ENCODE peak calls at places on chromosomes 12 and 14, in five cellular contexts. One of them, this sample, is unnamed.

GRCh38 chr12:79983969-79984629 is 49.2 kb upstream of the PPP1R12A start:
- DNase-seq in SK-N-SH: no peak
- DNase-seq in HepG2: no peak
- DNase-seq in GM12878: no peak
- DNase-seq in K562: no peak
- DNase-seq in this sample: peak

GRCh38 chr12:109987615-109988014 is 8.6 kb downstream of the GIT2 start:
- DNase-seq in SK-N-SH: no peak
- DNase-seq in HepG2: no peak
- DNase-seq in GM12878: no peak
- DNase-seq in K562: no peak
- DNase-seq in this sample: peak

GRCh38 chr12:51419473-51420228 is 5.0 kb upstream of the SLC4A8 start:
- DNase-seq in SK-N-SH: no peak
- DNase-seq in HepG2: no peak
- DNase-seq in GM12878: no peak
- DNase-seq in K562: peak
- DNase-seq in this sample: no peak

GRCh38 chr12:3869860-3870259 is 3.3 kb downstream of the PARP11 start:
- DNase-seq in SK-N-SH: no peak
- DNase-seq in HepG2: no peak
- DNase-seq in GM12878: no peak
- DNase-seq in K562: no peak
- DNase-seq in this sample: no peak

GRCh38 chr12:12138203-12139154 is 67.7 kb downstream of the BCL2L14 start:
- DNase-seq in SK-N-SH: no peak
- DNase-seq in HepG2: no peak
- DNase-seq in GM12878: no peak
- DNase-seq in K562: no peak
- DNase-seq in this sample: no peak

GRCh38 chr14:24634158-24634557 is at the start of gene GZMB:
- DNase-seq in SK-N-SH: no peak
- DNase-seq in HepG2: no peak
- DNase-seq in GM12878: no peak
- DNase-seq in K562: no peak
- DNase-seq in this sample: peak

GRCh38 chr12:27542628-27543027 is 18.6 kb downstream of the PPFIBP1 start:
- DNase-seq in SK-N-SH: no peak
- DNase-seq in HepG2: no peak
- DNase-seq in GM12878: no peak
- DNase-seq in K562: no peak
- DNase-seq in this sample: peak

GRCh38 chr12:26680724-26681455 is 152.1 kb downstream of the ITPR2 start:
- DNase-seq in SK-N-SH: no peak
- DNase-seq in HepG2: peak
- DNase-seq in GM12878: no peak
- DNase-seq in K562: no peak
- DNase-seq in this sample: peak

GRCh38 chr12:31326689-31327659 is 1.0 kb upstream of the SINHCAF start:
- DNase-seq in SK-N-SH: no peak
- DNase-seq in HepG2: no peak
- DNase-seq in GM12878: no peak
- DNase-seq in K562: no peak
- DNase-seq in this sample: no peak

GRCh38 chr14:93105362-93105761 is 10.4 kb downstream of the ITPK1 start:
- DNase-seq in SK-N-SH: no peak
- DNase-seq in HepG2: no peak
- DNase-seq in GM12878: no peak
- DNase-seq in K562: no peak
- DNase-seq in this sample: peak

GRCh38 chr14:104596927-104597351 is 7.6 kb downstream of the TMEM179 start:
- DNase-seq in SK-N-SH: peak
- DNase-seq in HepG2: no peak
- DNase-seq in GM12878: no peak
- DNase-seq in K562: no peak
- DNase-seq in this sample: no peak

GRCh38 chr14:97943619-97944018 is 1146.4 kb downstream of the VRK1 start:
- DNase-seq in SK-N-SH: no peak
- DNase-seq in HepG2: no peak
- DNase-seq in GM12878: no peak
- DNase-seq in K562: no peak
- DNase-seq in this sample: no peak

GRCh38 chr12:121933522-121934317 is 15.3 kb downstream of the CFAP251 start:
- DNase-seq in SK-N-SH: no peak
- DNase-seq in HepG2: no peak
- DNase-seq in GM12878: no peak
- DNase-seq in K562: peak
- DNase-seq in this sample: peak

GRCh38 chr12:93325855-93326254 is 51.9 kb upstream of the NUDT4 start:
- DNase-seq in SK-N-SH: no peak
- DNase-seq in HepG2: no peak
- DNase-seq in GM12878: no peak
- DNase-seq in K562: no peak
- DNase-seq in this sample: peak

GRCh38 chr14:25050494-25051170 is 685 bp upstream of the STXBP6 start:
- DNase-seq in SK-N-SH: no peak
- DNase-seq in HepG2: no peak
- DNase-seq in GM12878: no peak
- DNase-seq in K562: no peak
- DNase-seq in this sample: peak

GRCh38 chr12:66235626-66236281 is 46.7 kb downstream of the IRAK3 start:
- DNase-seq in SK-N-SH: peak
- DNase-seq in HepG2: no peak
- DNase-seq in GM12878: no peak
- DNase-seq in K562: no peak
- DNase-seq in this sample: peak

GRCh38 chr12:121582583-121583333 is 1.9 kb upstream of the KDM2B start:
- DNase-seq in SK-N-SH: no peak
- DNase-seq in HepG2: peak
- DNase-seq in GM12878: no peak
- DNase-seq in K562: peak
- DNase-seq in this sample: no peak

GRCh38 chr12:94762259-94762942 is 112.0 kb upstream of the TMCC3 start:
- DNase-seq in SK-N-SH: no peak
- DNase-seq in HepG2: no peak
- DNase-seq in GM12878: peak
- DNase-seq in K562: no peak
- DNase-seq in this sample: no peak

GRCh38 chr14:88492272-88493089 is 62.3 kb downstream of the PTPN21 start:
- DNase-seq in SK-N-SH: peak
- DNase-seq in HepG2: peak
- DNase-seq in GM12878: peak
- DNase-seq in K562: peak
- DNase-seq in this sample: peak

GRCh38 chr14:51581017-51581881 is 70.5 kb upstream of the FRMD6 start:
- DNase-seq in SK-N-SH: no peak
- DNase-seq in HepG2: no peak
- DNase-seq in GM12878: no peak
- DNase-seq in K562: no peak
- DNase-seq in this sample: peak

GRCh38 chr14:59060841-59061240 is 127.6 kb upstream of the DAAM1 start:
- DNase-seq in SK-N-SH: no peak
- DNase-seq in HepG2: no peak
- DNase-seq in GM12878: no peak
- DNase-seq in K562: no peak
- DNase-seq in this sample: no peak

GRCh38 chr14:68377459-68377858 is 415.4 kb downstream of the ZFP36L1 start:
- DNase-seq in SK-N-SH: no peak
- DNase-seq in HepG2: peak
- DNase-seq in GM12878: no peak
- DNase-seq in K562: peak
- DNase-seq in this sample: peak

GRCh38 chr14:51828017-51828797 is 32.2 kb upstream of the GNG2 start:
- DNase-seq in SK-N-SH: no peak
- DNase-seq in HepG2: no peak
- DNase-seq in GM12878: peak
- DNase-seq in K562: no peak
- DNase-seq in this sample: peak

GRCh38 chr12:10283028-10283427 is 24.6 kb upstream of the KLRD1 start:
- DNase-seq in SK-N-SH: no peak
- DNase-seq in HepG2: no peak
- DNase-seq in GM12878: no peak
- DNase-seq in K562: no peak
- DNase-seq in this sample: no peak

DNA sequence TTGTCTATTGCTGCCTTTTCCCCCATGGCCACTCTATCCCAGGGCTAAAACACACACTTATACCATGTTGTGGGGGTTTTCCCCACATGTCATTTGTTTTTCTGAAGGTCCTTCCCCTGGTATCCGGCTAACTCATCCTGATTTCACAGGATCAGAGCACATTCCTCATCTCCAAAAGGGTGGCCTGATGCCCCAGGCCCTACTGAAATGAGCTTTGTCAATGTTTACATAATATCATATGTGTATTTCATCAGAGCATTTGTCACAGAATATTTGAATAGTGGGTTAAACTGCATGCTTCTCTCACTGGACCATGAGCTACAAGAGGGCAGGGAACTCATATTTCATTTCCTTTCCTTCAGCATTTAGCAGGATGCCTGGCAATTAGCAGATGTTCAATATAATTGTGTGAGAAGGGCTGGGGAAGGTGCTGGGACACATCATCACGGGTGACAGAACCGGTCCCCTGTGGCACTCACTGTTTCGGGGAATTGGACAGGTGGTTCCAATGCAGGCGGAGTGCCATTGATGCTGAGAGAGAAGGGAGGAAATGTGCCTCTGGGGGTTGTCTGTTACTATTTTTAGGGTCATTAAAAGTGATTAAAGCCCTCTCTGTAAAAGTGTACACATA is 26.8 kb downstream of the EMP1 start:
- DNase-seq in SK-N-SH: no peak
- DNase-seq in HepG2: peak
- DNase-seq in GM12878: no peak
- DNase-seq in K562: no peak
- DNase-seq in this sample: peak
- TF ChIP-seq MXI1 in SK-N-SH: no peak
- TF ChIP-seq MXI1 in HepG2: no peak
- TF ChIP-seq MXI1 in GM12878: no peak
- TF ChIP-seq MXI1 in K562: no peak
- TF ChIP-seq MXI1 in this sample: peak

GRCh38 chr12:105013892-105014291 is 27.8 kb downstream of the NOPCHAP1 start:
- DNase-seq in SK-N-SH: no peak
- DNase-seq in HepG2: no peak
- DNase-seq in GM12878: no peak
- DNase-seq in K562: no peak
- DNase-seq in this sample: peak
- TF ChIP-seq MXI1 in SK-N-SH: no peak
- TF ChIP-seq MXI1 in HepG2: no peak
- TF ChIP-seq MXI1 in GM12878: no peak
- TF ChIP-seq MXI1 in K562: no peak
- TF ChIP-seq MXI1 in this sample: no peak

DNA sequence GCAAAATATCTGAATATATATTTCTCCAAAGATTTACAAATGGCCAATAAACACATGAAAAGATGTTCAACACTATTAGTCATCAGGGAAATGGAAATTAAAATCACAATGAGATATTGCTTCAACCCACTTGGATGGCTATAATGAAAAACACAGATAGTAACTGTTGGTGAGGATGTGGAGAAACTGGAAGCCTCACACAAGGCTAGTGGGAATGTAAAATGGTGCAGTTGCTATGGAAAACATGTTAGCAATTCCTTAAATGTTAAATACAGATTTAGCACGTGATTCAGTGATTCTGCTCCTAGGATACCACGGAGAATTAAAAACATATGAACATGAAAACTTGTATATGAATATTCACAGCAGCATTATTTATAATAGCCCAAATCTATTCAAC is 226.9 kb upstream of the DDHD1 start:
- DNase-seq in SK-N-SH: no peak
- DNase-seq in HepG2: no peak
- DNase-seq in GM12878: no peak
- DNase-seq in K562: no peak
- DNase-seq in this sample: no peak
- TF ChIP-seq MXI1 in SK-N-SH: no peak
- TF ChIP-seq MXI1 in HepG2: no peak
- TF ChIP-seq MXI1 in GM12878: no peak
- TF ChIP-seq MXI1 in K562: no peak
- TF ChIP-seq MXI1 in this sample: no peak

GRCh38 chr12:130825771-130826150 is 13.3 kb downstream of the STX2 start:
- DNase-seq in SK-N-SH: no peak
- DNase-seq in HepG2: no peak
- DNase-seq in GM12878: no peak
- DNase-seq in K562: peak
- DNase-seq in this sample: no peak

GRCh38 chr12:130829391-130830245 is 9.4 kb downstream of the STX2 start:
- DNase-seq in SK-N-SH: peak
- DNase-seq in HepG2: no peak
- DNase-seq in GM12878: no peak
- DNase-seq in K562: no peak
- DNase-seq in this sample: no peak

GRCh38 chr12:130828895-130829294 is 10.2 kb downstream of the STX2 start:
- DNase-seq in SK-N-SH: no peak
- DNase-seq in HepG2: no peak
- DNase-seq in GM12878: no peak
- DNase-seq in K562: no peak
- DNase-seq in this sample: no peak

GRCh38 chr12:130827432-130827831 is 11.6 kb downstream of the STX2 start:
- DNase-seq in SK-N-SH: no peak
- DNase-seq in HepG2: no peak
- DNase-seq in GM12878: no peak
- DNase-seq in K562: no peak
- DNase-seq in this sample: no peak

DNA sequence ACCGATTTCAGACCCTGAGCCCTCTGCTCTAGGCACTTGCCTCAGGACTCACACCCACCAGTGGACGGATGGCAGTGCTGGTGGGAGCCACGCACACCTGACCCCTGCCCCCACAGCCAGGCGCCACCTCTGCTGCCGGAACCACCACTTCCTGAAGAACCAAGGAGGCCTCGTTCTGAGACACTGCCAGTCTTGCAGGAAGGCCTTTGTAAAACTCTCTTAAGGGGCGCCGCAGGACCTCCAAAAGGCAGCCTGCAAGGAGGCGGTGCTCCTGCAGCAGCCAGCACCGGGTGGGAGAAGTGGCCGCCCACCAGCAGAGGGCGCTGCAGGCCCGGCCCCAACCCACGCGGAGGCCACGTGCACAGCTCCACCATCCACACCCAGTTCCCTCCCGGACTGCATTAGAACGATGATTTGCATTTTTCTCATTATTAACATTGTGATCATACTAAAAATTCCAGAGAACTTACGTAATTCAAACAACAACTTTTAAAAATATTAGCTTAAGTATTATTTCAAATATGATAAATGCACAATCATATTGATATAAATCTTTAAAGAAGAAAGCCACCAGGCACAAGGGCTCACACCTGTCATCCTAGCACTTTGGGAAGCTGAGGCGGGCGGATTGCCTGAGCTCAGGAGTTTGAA is 12.8 kb downstream of the STX2 start:
- DNase-seq in SK-N-SH: peak
- DNase-seq in HepG2: peak
- DNase-seq in GM12878: no peak
- DNase-seq in K562: peak
- DNase-seq in this sample: peak
- TF ChIP-seq MXI1 in SK-N-SH: peak
- TF ChIP-seq MXI1 in HepG2: no peak
- TF ChIP-seq MXI1 in GM12878: no peak
- TF ChIP-seq MXI1 in K562: peak
- TF ChIP-seq MXI1 in this sample: peak

This sample was measured in IMR-90.